ENCODE peak calls at places on chromosomes 16 and 17, in six cellular contexts. P is breast epithelium, Q is adrenal gland, B is sigmoid colon, W is PC-3, K is MM.1S. M is an unnamed sample.

GRCh38 chr16:66344533-66345145 is 21.9 kb upstream of the CDH5 start:
- DNase-seq in P (no peak), W (peak), B (no peak), K (peak), Q (no peak), M (no peak)

GRCh38 chr16:80778707-80779106 is 25.7 kb downstream of the CDYL2 start:
- DNase-seq in P (no peak), W (peak), K (no peak), B (no peak), Q (no peak), M (no peak)

GRCh38 chr17:28570716-28571254 is 539 bp downstream of the PIGS start:
- DNase-seq in Q (peak), B (peak), K (peak), W (peak), P (peak), M (no peak)

GRCh38 chr16:27759301-27759871 is 209.4 kb downstream of the KATNIP start:
- DNase-seq in P (no peak), Q (no peak), W (peak), B (no peak), K (no peak), M (peak)

GRCh38 chr17:47789611-47790520 is 31.7 kb downstream of the OSBPL7 start:
- DNase-seq in B (no peak), Q (peak), P (no peak), K (peak), W (peak), M (no peak)

GRCh38 chr16:29663020-29663828 is at the start of gene SPN:
- DNase-seq in Q (no peak), W (no peak), K (no peak), P (no peak), B (no peak), M (no peak)

GRCh38 chr17:9408381-9408780 is 167.2 kb downstream of the STX8 start:
- DNase-seq in B (no peak), K (no peak), W (peak), P (no peak), Q (no peak), M (no peak)

GRCh38 chr16:73065617-73066313 is 17.8 kb upstream of the ZFHX3 start:
- DNase-seq in Q (peak), P (no peak), W (no peak), K (no peak), B (peak), M (no peak)

GRCh38 chr16:74455213-74455612 is 33.9 kb upstream of the CLEC18B start:
- DNase-seq in K (no peak), B (no peak), Q (no peak), P (no peak), W (no peak), M (no peak)

GRCh38 chr17:45785373-45786193 is 1.5 kb downstream of the CRHR1 start:
- DNase-seq in P (no peak), B (no peak), K (no peak), Q (no peak), W (no peak), M (no peak)

GRCh38 chr16:73047221-73047535 is 750 bp downstream of the ZFHX3 start:
- DNase-seq in B (no peak), W (no peak), Q (no peak), K (no peak), P (no peak), M (no peak)

GRCh38 chr17:75783803-75784472 is 668 bp upstream of the UNK start:
- DNase-seq in Q (peak), P (peak), B (peak), K (no peak), W (no peak), M (no peak)

GRCh38 chr16:86490859-86491642 is 19.3 kb upstream of the FOXF1 start:
- DNase-seq in P (no peak), W (peak), K (no peak), B (peak), Q (no peak), M (no peak)

GRCh38 chr17:49327835-49328784 is 33.9 kb downstream of the ZNF652 start:
- DNase-seq in K (no peak), Q (no peak), P (no peak), B (no peak), W (peak), M (no peak)

GRCh38 chr16:71974068-71974818 is 26.0 kb downstream of the PKD1L3 start:
- DNase-seq in K (no peak), W (no peak), B (no peak), Q (no peak), P (no peak), M (no peak)

GRCh38 chr17:46166692-46167249 is 26.5 kb downstream of the KANSL1 start:
- DNase-seq in Q (no peak), W (no peak), K (no peak), P (no peak), B (no peak), M (no peak)

GRCh38 chr16:30166202-30166902 is 17.1 kb upstream of the CORO1A start:
- DNase-seq in Q (no peak), W (no peak), K (peak), P (no peak), B (no peak), M (no peak)

GRCh38 chr17:68766640-68767039 is 165.5 kb upstream of the FAM20A start:
- DNase-seq in W (no peak), K (no peak), Q (no peak), P (no peak), B (no peak), M (no peak)

GRCh38 chr16:20051147-20051546 is 22.5 kb downstream of the GPR139 start:
- DNase-seq in W (no peak), B (no peak), Q (no peak), P (no peak), K (no peak), M (no peak)

GRCh38 chr17:40339068-40339699 is 25.4 kb downstream of the GJD3 start:
- DNase-seq in Q (peak), K (no peak), W (no peak), P (no peak), B (no peak), M (no peak)

GRCh38 chr17:77654861-77655260 is 303.6 kb upstream of the TNRC6C start:
- DNase-seq in B (peak), Q (no peak), W (no peak), K (no peak), P (no peak), M (no peak)

GRCh38 chr17:3754458-3755334 is 31.0 kb downstream of the HASPIN start:
- DNase-seq in B (no peak), P (peak), Q (no peak), W (peak), K (peak), M (no peak)

GRCh38 chr16:19861811-19862327 is 22.8 kb downstream of the GPRC5B start:
- DNase-seq in Q (no peak), W (no peak), P (no peak), B (peak), K (no peak), M (no peak)

GRCh38 chr16:22687031-22687530 is 126.9 kb upstream of the HS3ST2 start:
- DNase-seq in W (no peak), B (no peak), P (no peak), Q (no peak), K (no peak), M (no peak)

GRCh38 chr17:31394544-31394943 is 3.1 kb downstream of the RAB11FIP4 start:
- DNase-seq in W (peak), Q (peak), B (no peak), P (no peak), K (peak), M (peak)

GRCh38 chr16:22075776-22076175 is 16.6 kb upstream of the VWA3A start:
- DNase-seq in Q (no peak), B (no peak), W (no peak), P (no peak), K (no peak), M (no peak)

GRCh38 chr16:65975049-65975708 is 391.3 kb upstream of the CDH5 start:
- DNase-seq in Q (peak), W (peak), B (no peak), P (no peak), K (no peak), M (no peak)

GRCh38 chr16:23557779-23558330 is 328 bp downstream of the UBFD1 start:
- DNase-seq in Q (peak), B (peak), W (no peak), K (peak), P (peak), M (no peak)

GRCh38 chr17:56710986-56711385 is 117.5 kb downstream of the NOG start:
- DNase-seq in P (no peak), Q (no peak), W (peak), B (no peak), K (no peak), M (no peak)

GRCh38 chr16:71893888-71894228 is 1.5 kb upstream of the IST1 start:
- DNase-seq in K (no peak), P (no peak), B (no peak), W (no peak), Q (no peak), M (no peak)

GRCh38 chr16:30786936-30787612 is at the start of gene ZNF629:
- DNase-seq in Q (peak), W (peak), K (no peak), P (peak), B (peak), M (no peak)

DNA sequence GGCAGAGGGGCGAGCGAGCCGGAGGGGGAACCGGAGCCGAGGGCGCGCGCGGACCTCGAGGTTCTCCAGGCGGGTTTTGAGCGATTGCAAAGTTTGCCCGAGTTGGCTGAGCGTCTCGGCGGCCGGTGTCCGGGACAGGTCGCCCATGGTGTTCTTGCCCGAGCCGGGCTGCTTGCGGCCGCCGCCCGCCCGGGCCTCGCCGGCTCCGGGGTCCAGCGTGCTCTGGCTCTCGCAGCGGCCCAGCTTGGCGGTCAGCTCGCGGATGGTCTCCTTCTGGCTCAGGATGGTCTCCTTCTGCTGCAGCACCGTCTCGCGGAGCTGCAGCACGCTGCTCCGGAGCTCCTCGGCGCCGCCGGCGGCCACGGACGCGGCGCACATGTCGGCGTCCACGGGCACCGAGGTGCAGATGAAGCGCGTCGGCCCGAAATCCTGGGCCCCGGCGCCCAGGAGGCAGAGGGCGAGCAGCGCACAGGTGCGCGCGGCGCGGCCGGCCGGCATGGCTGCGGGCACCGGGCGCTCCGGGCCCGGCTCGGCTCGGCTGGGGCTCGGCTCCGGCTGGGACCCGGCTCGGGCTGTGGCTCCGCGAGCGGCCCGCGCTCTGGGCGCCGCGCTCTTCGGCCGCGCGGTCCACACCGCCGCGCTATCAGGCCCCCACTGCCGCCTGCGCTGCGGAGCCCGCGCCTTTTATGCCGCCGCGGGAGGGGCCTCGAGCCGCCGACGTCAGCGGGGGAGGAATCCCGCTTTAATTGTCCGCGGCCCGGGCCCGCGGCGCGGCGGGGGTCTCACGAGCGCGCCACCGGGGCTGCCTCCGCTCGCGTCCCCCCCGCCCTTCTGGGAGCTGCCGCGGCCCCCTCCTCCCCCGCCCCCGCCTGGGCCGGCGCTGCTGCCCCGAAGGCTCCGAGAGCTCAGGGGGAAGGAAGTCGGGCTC is at the start of gene NPTX1:
- DNase-seq in K (no peak), B (no peak), P (no peak), Q (no peak), W (peak), M (no peak)
- H3K4me3 ChIP-seq in K (no peak), B (peak), P (peak), Q (no peak), W (peak), M (no peak)

GRCh38 chr16:75804368-75804767 is 78.1 kb upstream of the CPHXL start:
- DNase-seq in K (no peak), B (no peak), Q (no peak), W (no peak), P (no peak), M (no peak)

GRCh38 chr16:75805946-75806345 is 79.7 kb upstream of the CPHXL start:
- DNase-seq in W (no peak), P (no peak), B (no peak), Q (no peak), K (no peak), M (no peak)

GRCh38 chr16:75803753-75804152 is 77.5 kb upstream of the CPHXL start:
- DNase-seq in K (no peak), Q (no peak), B (no peak), P (no peak), W (no peak), M (no peak)

GRCh38 chr16:75798714-75799113 is 72.4 kb upstream of the CPHXL start:
- DNase-seq in W (no peak), Q (no peak), K (no peak), P (no peak), B (no peak), M (no peak)

GRCh38 chr16:75801307-75801706 is 75.0 kb upstream of the CPHXL start:
- DNase-seq in Q (no peak), W (peak), B (no peak), K (no peak), P (no peak), M (no peak)
- TF ChIP-seq CTCF in Q (no peak), W (peak), B (no peak), K (peak), P (no peak), M (no peak)

GRCh38 chr16:3067929-3068288 is 2.5 kb downstream of the IL32 start:
- DNase-seq in P (no peak), W (no peak), Q (no peak), K (no peak), B (no peak), M (no peak)

GRCh38 chr16:3065742-3066439 is 451 bp downstream of the IL32 start:
- DNase-seq in K (no peak), Q (no peak), W (no peak), P (no peak), B (no peak), M (no peak)

GRCh38 chr16:3065069-3065741 is at the start of gene IL32:
- DNase-seq in P (no peak), K (no peak), Q (peak), B (peak), W (peak), M (peak)

GRCh38 chr16:3068486-3068885 is 3.0 kb downstream of the IL32 start:
- DNase-seq in W (no peak), B (no peak), P (no peak), Q (no peak), K (no peak), M (no peak)

GRCh38 chr16:3066440-3066748 is 954 bp downstream of the IL32 start:
- DNase-seq in W (no peak), Q (no peak), P (no peak), B (no peak), K (no peak), M (no peak)
- H3K4me3 ChIP-seq in W (no peak), Q (no peak), P (peak), B (no peak), K (no peak), M (no peak)

DNA sequence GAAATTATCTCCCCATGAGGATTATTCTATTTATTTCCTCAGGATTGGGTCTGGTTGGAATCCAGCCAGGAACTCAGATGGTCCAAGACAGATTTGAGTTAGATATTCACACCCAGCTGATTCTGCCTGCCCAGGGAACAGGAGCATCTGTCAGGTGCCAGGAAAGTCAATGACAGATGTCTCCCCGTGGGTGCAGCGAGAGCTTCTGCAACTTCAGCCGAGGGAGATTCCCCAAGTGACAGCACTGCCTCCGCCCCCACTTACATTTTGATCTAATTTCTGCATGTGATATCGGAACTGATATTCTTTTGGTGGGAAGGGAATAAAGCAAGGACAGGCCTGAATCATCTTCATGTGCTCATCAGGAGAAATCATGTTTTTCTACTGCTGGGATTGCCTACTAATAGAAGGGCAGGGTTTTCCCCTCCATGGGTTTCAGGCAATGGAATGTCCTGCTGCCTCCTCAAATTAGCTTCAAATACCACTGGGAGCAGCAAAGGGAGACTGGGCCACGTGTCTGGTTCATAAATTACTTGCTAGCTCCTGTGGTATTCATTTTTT is 15.7 kb upstream of the DHX8 start:
- DNase-seq in K (no peak), W (no peak), P (no peak), B (peak), Q (peak), M (peak)
- TF ChIP-seq CTCF in K (no peak), W (no peak), P (no peak), B (no peak), Q (no peak), M (no peak)

GRCh38 chr16:67666032-67666537 is 465 bp downstream of the ENKD1 start:
- DNase-seq in B (peak), Q (peak), W (no peak), K (no peak), P (no peak), M (no peak)

GRCh38 chr16:67664871-67665270 is 1.7 kb downstream of the ENKD1 start:
- DNase-seq in P (no peak), K (no peak), Q (no peak), W (no peak), B (no peak), M (no peak)

GRCh38 chr16:67664258-67664657 is 2.3 kb downstream of the ENKD1 start:
- DNase-seq in P (no peak), B (no peak), Q (no peak), K (no peak), W (no peak), M (no peak)

GRCh38 chr16:67666538-67667433 is at the start of the genes C16orf86 and ENKD1:
- DNase-seq in P (peak), W (peak), B (peak), K (peak), Q (peak), M (no peak)

DNA sequence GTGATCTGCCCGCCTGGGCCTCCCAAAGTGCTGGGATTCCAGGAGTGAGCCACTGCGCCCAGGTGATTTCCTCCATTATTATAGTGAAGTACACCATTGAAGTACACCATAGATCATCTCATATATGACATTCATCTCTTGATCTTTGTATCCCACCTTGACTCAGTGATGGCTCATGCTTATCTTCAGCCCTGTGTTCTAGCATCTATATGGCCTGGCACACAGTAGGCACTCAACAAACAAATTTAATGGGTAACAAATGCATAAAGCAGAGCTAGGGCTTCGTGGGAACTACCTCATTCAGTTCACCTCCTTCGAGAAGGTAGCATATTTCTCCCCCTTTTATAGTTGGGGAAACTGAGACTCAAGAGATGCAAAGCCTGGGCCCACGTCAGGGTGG is 952 bp downstream of the ENKD1 start:
- DNase-seq in B (no peak), P (no peak), W (no peak), K (no peak), Q (no peak), M (no peak)
- H3K4me3 ChIP-seq in B (no peak), P (peak), W (peak), K (peak), Q (no peak), M (peak)

GRCh38 chr17:50507871-50508572 is at the start of gene MYCBPAP:
- DNase-seq in W (peak), P (peak), K (peak), B (peak), Q (peak), M (no peak)
- TF ChIP-seq CTCF in W (peak), P (no peak), K (no peak), B (no peak), Q (no peak), M (peak)

DNA sequence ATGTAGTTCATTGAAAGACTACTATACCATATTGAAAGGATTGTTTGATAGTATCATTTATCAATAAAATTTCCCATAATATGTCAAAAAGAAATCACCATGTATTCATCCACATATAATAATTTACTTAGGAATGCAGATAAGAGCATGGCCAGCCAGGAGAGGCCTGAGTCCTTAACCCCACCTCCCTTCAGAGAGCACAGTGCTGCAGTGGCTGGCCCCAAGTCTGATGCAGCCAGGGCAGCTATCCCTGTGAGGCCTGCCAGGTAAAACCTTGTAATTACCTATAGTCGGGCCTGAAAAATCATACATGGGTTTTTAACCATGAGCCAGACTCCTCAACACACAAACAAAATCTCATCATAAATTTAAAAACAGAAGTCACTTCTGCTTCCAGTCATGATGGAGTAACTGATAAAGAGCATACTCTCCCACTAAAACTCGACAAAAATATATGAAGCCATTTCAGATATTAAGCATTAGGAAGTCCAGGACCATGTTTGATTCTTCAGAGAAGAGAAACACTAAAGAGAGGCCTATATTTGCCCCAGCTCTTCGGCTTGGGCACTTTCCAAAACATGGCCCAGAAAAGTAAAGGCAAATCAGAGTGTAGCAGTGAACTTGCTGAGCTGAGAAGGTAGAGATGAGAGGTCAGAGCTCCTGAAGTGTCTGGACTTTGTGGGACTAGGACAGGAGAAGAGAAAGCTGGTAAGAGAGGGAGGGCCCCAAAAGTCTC is 40.9 kb upstream of the CCNF start:
- DNase-seq in P (no peak), K (no peak), B (no peak), Q (no peak), W (no peak), M (no peak)
- H3K4me3 ChIP-seq in P (no peak), K (no peak), B (no peak), Q (no peak), W (no peak), M (no peak)

M was measured in AG04449.